ENCODE peak calls at places on chromosomes 12 and 14, in seven cellular contexts. One of them, this sample, is unnamed.

GRCh38 chr12:130525384-130526172 is 187.9 kb downstream of the PIWIL1 start:
- DNase-seq in stomach: no peak
- DNase-seq in cardiac fibroblast: no peak
- DNase-seq in naive thymus-derived CD4-positive, alpha-beta T cell: no peak
- DNase-seq in pancreas: no peak
- DNase-seq in aorta: no peak
- DNase-seq in neural progenitor cell: no peak
- DNase-seq in this sample: no peak

GRCh38 chr12:111546758-111547383 is 52.2 kb downstream of the ATXN2 start:
- DNase-seq in neural progenitor cell: no peak
- DNase-seq in pancreas: no peak
- DNase-seq in cardiac fibroblast: peak
- DNase-seq in naive thymus-derived CD4-positive, alpha-beta T cell: no peak
- DNase-seq in aorta: no peak
- DNase-seq in stomach: no peak
- DNase-seq in this sample: no peak

GRCh38 chr14:100146548-100147091 is 12.8 kb downstream of the DEGS2 start:
- DNase-seq in naive thymus-derived CD4-positive, alpha-beta T cell: no peak
- DNase-seq in aorta: no peak
- DNase-seq in pancreas: no peak
- DNase-seq in cardiac fibroblast: no peak
- DNase-seq in neural progenitor cell: no peak
- DNase-seq in stomach: no peak
- DNase-seq in this sample: no peak

GRCh38 chr14:95787941-95788340 is 74.0 kb upstream of the TCL1A start:
- DNase-seq in naive thymus-derived CD4-positive, alpha-beta T cell: no peak
- DNase-seq in cardiac fibroblast: no peak
- DNase-seq in pancreas: no peak
- DNase-seq in aorta: no peak
- DNase-seq in neural progenitor cell: no peak
- DNase-seq in stomach: no peak
- DNase-seq in this sample: no peak

GRCh38 chr12:105409881-105410471 is 79.5 kb downstream of the C12orf75 start:
- DNase-seq in aorta: no peak
- DNase-seq in naive thymus-derived CD4-positive, alpha-beta T cell: peak
- DNase-seq in cardiac fibroblast: peak
- DNase-seq in stomach: peak
- DNase-seq in pancreas: no peak
- DNase-seq in neural progenitor cell: no peak
- DNase-seq in this sample: peak

GRCh38 chr14:104970231-104971068 is 7.7 kb downstream of the AHNAK2 start:
- DNase-seq in aorta: peak
- DNase-seq in cardiac fibroblast: peak
- DNase-seq in neural progenitor cell: peak
- DNase-seq in stomach: peak
- DNase-seq in pancreas: peak
- DNase-seq in naive thymus-derived CD4-positive, alpha-beta T cell: no peak
- DNase-seq in this sample: peak

GRCh38 chr14:88706425-88706824 is 86.3 kb downstream of the EML5 start:
- DNase-seq in cardiac fibroblast: peak
- DNase-seq in naive thymus-derived CD4-positive, alpha-beta T cell: no peak
- DNase-seq in aorta: no peak
- DNase-seq in stomach: no peak
- DNase-seq in neural progenitor cell: no peak
- DNase-seq in pancreas: no peak
- DNase-seq in this sample: no peak

GRCh38 chr14:77185093-77185465 is 3.5 kb downstream of the TMEM63C start:
- DNase-seq in stomach: no peak
- DNase-seq in cardiac fibroblast: no peak
- DNase-seq in neural progenitor cell: no peak
- DNase-seq in naive thymus-derived CD4-positive, alpha-beta T cell: no peak
- DNase-seq in aorta: no peak
- DNase-seq in pancreas: no peak
- DNase-seq in this sample: no peak

GRCh38 chr14:38098074-38098846 is 109.4 kb upstream of the SSTR1 start:
- DNase-seq in stomach: no peak
- DNase-seq in cardiac fibroblast: peak
- DNase-seq in neural progenitor cell: no peak
- DNase-seq in pancreas: no peak
- DNase-seq in aorta: no peak
- DNase-seq in naive thymus-derived CD4-positive, alpha-beta T cell: no peak
- DNase-seq in this sample: peak

GRCh38 chr12:132803883-132804282 is 24.8 kb downstream of the GOLGA3 start:
- DNase-seq in aorta: no peak
- DNase-seq in stomach: no peak
- DNase-seq in neural progenitor cell: no peak
- DNase-seq in cardiac fibroblast: no peak
- DNase-seq in naive thymus-derived CD4-positive, alpha-beta T cell: no peak
- DNase-seq in pancreas: no peak
- DNase-seq in this sample: no peak

GRCh38 chr14:63200767-63201166 is 3.5 kb upstream of the RHOJ start:
- DNase-seq in cardiac fibroblast: peak
- DNase-seq in stomach: no peak
- DNase-seq in pancreas: no peak
- DNase-seq in neural progenitor cell: no peak
- DNase-seq in aorta: no peak
- DNase-seq in naive thymus-derived CD4-positive, alpha-beta T cell: no peak
- DNase-seq in this sample: no peak

GRCh38 chr14:100674897-100675618 is 51.6 kb upstream of the DLK1 start:
- DNase-seq in stomach: no peak
- DNase-seq in aorta: no peak
- DNase-seq in pancreas: no peak
- DNase-seq in neural progenitor cell: no peak
- DNase-seq in naive thymus-derived CD4-positive, alpha-beta T cell: no peak
- DNase-seq in cardiac fibroblast: no peak
- DNase-seq in this sample: no peak

GRCh38 chr14:50726372-50727107 is 58.4 kb upstream of the SAV1 start:
- DNase-seq in aorta: no peak
- DNase-seq in stomach: no peak
- DNase-seq in neural progenitor cell: no peak
- DNase-seq in naive thymus-derived CD4-positive, alpha-beta T cell: no peak
- DNase-seq in cardiac fibroblast: peak
- DNase-seq in pancreas: no peak
- DNase-seq in this sample: peak

GRCh38 chr12:1632702-1633101 is 3.7 kb downstream of the WNT5B start:
- DNase-seq in naive thymus-derived CD4-positive, alpha-beta T cell: no peak
- DNase-seq in aorta: peak
- DNase-seq in neural progenitor cell: no peak
- DNase-seq in stomach: no peak
- DNase-seq in pancreas: no peak
- DNase-seq in cardiac fibroblast: no peak
- DNase-seq in this sample: no peak

GRCh38 chr14:56585461-56586084 is 6.0 kb downstream of the TMEM260 start:
- DNase-seq in naive thymus-derived CD4-positive, alpha-beta T cell: no peak
- DNase-seq in neural progenitor cell: no peak
- DNase-seq in cardiac fibroblast: peak
- DNase-seq in pancreas: no peak
- DNase-seq in aorta: no peak
- DNase-seq in stomach: no peak
- DNase-seq in this sample: no peak

GRCh38 chr14:90629471-90629870 is 186.8 kb downstream of the TTC7B start:
- DNase-seq in pancreas: peak
- DNase-seq in aorta: no peak
- DNase-seq in neural progenitor cell: no peak
- DNase-seq in stomach: peak
- DNase-seq in naive thymus-derived CD4-positive, alpha-beta T cell: no peak
- DNase-seq in cardiac fibroblast: no peak
- DNase-seq in this sample: no peak

GRCh38 chr12:119020377-119021360 is 39.3 kb downstream of the SRRM4 start:
- DNase-seq in neural progenitor cell: peak
- DNase-seq in pancreas: peak
- DNase-seq in stomach: peak
- DNase-seq in naive thymus-derived CD4-positive, alpha-beta T cell: no peak
- DNase-seq in aorta: no peak
- DNase-seq in cardiac fibroblast: no peak
- DNase-seq in this sample: no peak

GRCh38 chr12:3250576-3250975 is 173.4 kb downstream of the TSPAN9 start:
- DNase-seq in stomach: no peak
- DNase-seq in neural progenitor cell: no peak
- DNase-seq in pancreas: no peak
- DNase-seq in aorta: peak
- DNase-seq in naive thymus-derived CD4-positive, alpha-beta T cell: no peak
- DNase-seq in cardiac fibroblast: no peak
- DNase-seq in this sample: no peak

GRCh38 chr12:117439531-117440001 is 78.1 kb upstream of the NOS1 start:
- DNase-seq in neural progenitor cell: peak
- DNase-seq in naive thymus-derived CD4-positive, alpha-beta T cell: no peak
- DNase-seq in aorta: no peak
- DNase-seq in pancreas: no peak
- DNase-seq in stomach: no peak
- DNase-seq in cardiac fibroblast: no peak
- DNase-seq in this sample: no peak

GRCh38 chr14:91140672-91141071 is 26.8 kb downstream of the DGLUCY start:
- DNase-seq in pancreas: no peak
- DNase-seq in aorta: no peak
- DNase-seq in cardiac fibroblast: peak
- DNase-seq in neural progenitor cell: peak
- DNase-seq in stomach: peak
- DNase-seq in naive thymus-derived CD4-positive, alpha-beta T cell: no peak
- DNase-seq in this sample: no peak

GRCh38 chr14:102184678-102185040 is 45.0 kb downstream of the WDR20 start:
- DNase-seq in pancreas: no peak
- DNase-seq in aorta: no peak
- DNase-seq in naive thymus-derived CD4-positive, alpha-beta T cell: no peak
- DNase-seq in stomach: no peak
- DNase-seq in cardiac fibroblast: no peak
- DNase-seq in neural progenitor cell: peak
- DNase-seq in this sample: no peak

GRCh38 chr14:102188187-102188586 is 48.5 kb downstream of the WDR20 start:
- DNase-seq in stomach: no peak
- DNase-seq in naive thymus-derived CD4-positive, alpha-beta T cell: no peak
- DNase-seq in aorta: no peak
- DNase-seq in cardiac fibroblast: no peak
- DNase-seq in neural progenitor cell: no peak
- DNase-seq in pancreas: no peak
- DNase-seq in this sample: no peak

GRCh38 chr14:102185360-102185759 is 45.7 kb downstream of the WDR20 start:
- DNase-seq in stomach: peak
- DNase-seq in cardiac fibroblast: no peak
- DNase-seq in neural progenitor cell: no peak
- DNase-seq in aorta: no peak
- DNase-seq in naive thymus-derived CD4-positive, alpha-beta T cell: no peak
- DNase-seq in pancreas: no peak
- DNase-seq in this sample: no peak

GRCh38 chr14:102187583-102188001 is 47.9 kb downstream of the WDR20 start:
- DNase-seq in neural progenitor cell: no peak
- DNase-seq in pancreas: no peak
- DNase-seq in cardiac fibroblast: no peak
- DNase-seq in stomach: no peak
- DNase-seq in aorta: no peak
- DNase-seq in naive thymus-derived CD4-positive, alpha-beta T cell: no peak
- DNase-seq in this sample: no peak

GRCh38 chr14:102187044-102187443 is 47.3 kb downstream of the WDR20 start:
- DNase-seq in aorta: no peak
- DNase-seq in cardiac fibroblast: peak
- DNase-seq in pancreas: no peak
- DNase-seq in neural progenitor cell: no peak
- DNase-seq in naive thymus-derived CD4-positive, alpha-beta T cell: no peak
- DNase-seq in stomach: no peak
- DNase-seq in this sample: peak
- H3K4me3 ChIP-seq in aorta: no peak
- H3K4me3 ChIP-seq in cardiac fibroblast: no peak
- H3K4me3 ChIP-seq in pancreas: no peak
- H3K4me3 ChIP-seq in neural progenitor cell: no peak
- H3K4me3 ChIP-seq in naive thymus-derived CD4-positive, alpha-beta T cell: no peak
- H3K4me3 ChIP-seq in stomach: no peak
- H3K4me3 ChIP-seq in this sample: no peak

DNA sequence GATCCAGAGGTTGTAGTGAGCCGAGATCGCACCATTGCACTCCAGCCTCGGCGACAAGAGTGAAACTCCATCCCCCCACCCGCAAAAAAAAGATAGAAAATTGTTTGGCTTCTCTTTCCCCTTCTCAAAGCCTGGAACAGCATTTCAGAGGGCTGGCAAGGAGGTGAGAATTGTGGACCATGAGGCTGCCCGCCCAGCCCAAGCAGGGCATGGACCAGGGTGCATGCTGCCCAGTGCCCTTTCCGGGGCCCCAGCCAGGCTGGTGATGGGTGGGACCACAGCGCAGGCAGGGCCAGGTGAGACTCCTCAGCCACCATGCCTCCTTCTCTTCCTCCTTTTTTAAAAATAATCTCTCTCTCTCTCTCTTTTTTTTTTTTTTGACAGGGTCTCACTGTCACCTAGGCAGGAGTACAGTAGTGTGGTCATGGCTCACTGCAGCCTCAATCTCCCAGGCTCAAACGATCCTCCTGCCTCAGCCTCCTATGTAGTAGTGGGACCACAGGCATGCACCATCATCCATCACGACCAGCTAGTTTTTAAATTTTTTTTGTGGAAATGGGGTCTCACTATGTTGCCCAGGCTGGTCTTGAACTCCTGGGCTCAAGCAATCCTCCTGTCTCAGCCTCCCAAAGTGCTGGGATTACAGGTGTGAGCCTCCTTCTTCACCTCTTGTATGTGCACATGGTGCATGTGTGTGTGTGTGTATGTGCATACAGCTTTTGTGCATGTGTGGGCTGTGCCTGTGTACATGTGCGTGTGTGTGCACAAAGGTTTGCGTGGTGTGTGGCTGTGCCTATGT is 22.2 kb downstream of the SYNDIG1L start:
- DNase-seq in cardiac fibroblast: no peak
- DNase-seq in aorta: no peak
- DNase-seq in neural progenitor cell: no peak
- DNase-seq in stomach: no peak
- DNase-seq in naive thymus-derived CD4-positive, alpha-beta T cell: no peak
- DNase-seq in pancreas: no peak
- DNase-seq in this sample: no peak
- H3K4me3 ChIP-seq in cardiac fibroblast: no peak
- H3K4me3 ChIP-seq in aorta: no peak
- H3K4me3 ChIP-seq in neural progenitor cell: no peak
- H3K4me3 ChIP-seq in stomach: no peak
- H3K4me3 ChIP-seq in naive thymus-derived CD4-positive, alpha-beta T cell: no peak
- H3K4me3 ChIP-seq in pancreas: no peak
- H3K4me3 ChIP-seq in this sample: no peak

DNA sequence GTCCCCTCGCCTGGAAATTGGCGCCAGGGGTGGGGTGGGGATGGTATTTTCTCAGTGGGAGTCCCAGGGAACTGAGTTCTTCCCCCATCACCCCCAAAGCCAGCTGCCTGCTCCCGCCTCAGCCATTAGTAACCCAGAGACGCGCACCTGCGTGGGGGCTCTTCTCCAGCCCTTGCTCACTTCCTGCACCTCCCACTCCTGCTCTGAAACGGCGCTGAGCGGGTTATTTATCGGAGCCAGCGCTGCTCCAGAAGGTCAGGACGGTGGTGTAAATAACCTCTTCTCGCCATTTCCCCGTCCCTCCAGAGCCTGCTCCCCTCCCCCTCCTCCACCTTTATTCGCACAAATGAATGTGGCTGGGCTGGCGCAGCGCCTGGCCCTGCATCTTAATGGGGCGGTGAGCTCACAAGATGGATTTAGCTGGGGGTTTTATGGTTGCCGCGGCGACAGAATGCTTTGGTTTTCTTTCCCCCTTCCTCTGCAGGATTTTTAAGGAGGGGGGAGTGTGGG is 12.2 kb downstream of the GPR84 start:
- DNase-seq in neural progenitor cell: peak
- DNase-seq in pancreas: peak
- DNase-seq in stomach: peak
- DNase-seq in naive thymus-derived CD4-positive, alpha-beta T cell: peak
- DNase-seq in cardiac fibroblast: no peak
- DNase-seq in aorta: peak
- DNase-seq in this sample: no peak
- H3K4me3 ChIP-seq in neural progenitor cell: peak
- H3K4me3 ChIP-seq in pancreas: no peak
- H3K4me3 ChIP-seq in stomach: peak
- H3K4me3 ChIP-seq in naive thymus-derived CD4-positive, alpha-beta T cell: peak
- H3K4me3 ChIP-seq in cardiac fibroblast: no peak
- H3K4me3 ChIP-seq in aorta: no peak
- H3K4me3 ChIP-seq in this sample: no peak

GRCh38 chr12:50110762-50111416 is 1.1 kb upstream of the COX14 start:
- DNase-seq in cardiac fibroblast: peak
- DNase-seq in stomach: peak
- DNase-seq in naive thymus-derived CD4-positive, alpha-beta T cell: no peak
- DNase-seq in aorta: peak
- DNase-seq in pancreas: peak
- DNase-seq in neural progenitor cell: peak
- DNase-seq in this sample: no peak
- H3K4me3 ChIP-seq in cardiac fibroblast: peak
- H3K4me3 ChIP-seq in stomach: peak
- H3K4me3 ChIP-seq in naive thymus-derived CD4-positive, alpha-beta T cell: peak
- H3K4me3 ChIP-seq in aorta: no peak
- H3K4me3 ChIP-seq in pancreas: peak
- H3K4me3 ChIP-seq in neural progenitor cell: peak
- H3K4me3 ChIP-seq in this sample: no peak